ENCODE peak calls at places on chromosomes 6 and 20, in five cellular contexts. E is sigmoid colon; T is cardiac fibroblast; Y is WTC11; P is effector CD4-positive, alpha-beta T cell. N is an unnamed sample.

GRCh38 chr6:154516276-154516675 is 5.8 kb upstream of the CNKSR3 start:
- DNase-seq in P (no peak), Y (no peak), T (no peak), E (no peak), N (no peak)

GRCh38 chr20:17958326-17959256 is 10.0 kb downstream of the SNX5 start:
- DNase-seq in E (no peak), T (no peak), P (no peak), Y (no peak), N (no peak)

GRCh38 chr20:23298926-23299672 is 51.5 kb upstream of the NXT1 start:
- DNase-seq in T (peak; percentile 46), E (peak; percentile 62), Y (no peak), P (no peak), N (no peak)

GRCh38 chr6:33723576-33724085 is 12.1 kb upstream of the UQCC2 start:
- DNase-seq in E (no peak), P (no peak), Y (no peak), T (no peak), N (peak; percentile 70)

GRCh38 chr20:58716476-58717277 is 24.1 kb downstream of the NPEPL1 start:
- DNase-seq in P (no peak), T (no peak), Y (peak; percentile 16), E (peak; percentile 61), N (no peak)

GRCh38 chr20:18727032-18727508 is 86.5 kb upstream of the SCP2D1 start:
- DNase-seq in E (no peak), T (no peak), P (no peak), Y (no peak), N (peak; percentile 66)

GRCh38 chr6:117399924-117400323 is 25.8 kb downstream of the ROS1 start:
- DNase-seq in Y (no peak), T (peak; percentile 29), E (no peak), P (no peak), N (no peak)

GRCh38 chr6:155958550-155958949 is 502.9 kb upstream of the NOX3 start:
- DNase-seq in Y (no peak), E (no peak), P (no peak), T (no peak), N (peak; percentile 16)

GRCh38 chr20:34525709-34526416 is 9.6 kb downstream of the DYNLRB1 start:
- DNase-seq in T (peak; percentile 99), E (peak; percentile 95), P (no peak), Y (no peak), N (peak; percentile 51)

GRCh38 chr20:37423545-37423944 is 77.6 kb downstream of the SRC start:
- DNase-seq in E (no peak), P (no peak), T (no peak), Y (no peak), N (no peak)